ENCODE peak calls at places on chromosome 3, in ten cellular contexts. O is H54; Q is Karpas-422; C is GM12864; I is HT-29; M is progenitor cell of endocrine pancreas; J is spleen; N is NCI-H2029; H is stimulated activated CD8-positive, alpha-beta memory T cell treated with anti-CD3 and anti-CD28 coated beads, Interleukin-2, amount 100 ng/mL, for 1 hour; T is body of pancreas. D is an unnamed sample.

GRCh38 chr3:197242784-197243432 is 55.5 kb downstream of the DLG1 start:
- DNase-seq in T (no peak), H (no peak), M (no peak), C (no peak), O (no peak), Q (no peak), N (no peak), I (no peak), J (no peak), D (no peak)

GRCh38 chr3:116057403-116058006 is 387.8 kb downstream of the LSAMP start:
- DNase-seq in Q (no peak), O (no peak), M (no peak), I (no peak), C (no peak), H (no peak), J (no peak), N (no peak), T (no peak), D (no peak)

GRCh38 chr3:133572158-133573053 is 1.1 kb upstream of the CDV3 start:
- DNase-seq in C (peak), I (no peak), T (no peak), M (no peak), J (peak), N (no peak), O (no peak), Q (peak), H (no peak), D (no peak)

GRCh38 chr3:12227833-12228232 is 61.0 kb upstream of the PPARG start:
- DNase-seq in Q (no peak), I (no peak), N (no peak), M (no peak), H (no peak), J (no peak), T (no peak), C (no peak), O (no peak), D (no peak)

GRCh38 chr3:52202384-52203077 is 4.6 kb downstream of the ALAS1 start:
- DNase-seq in C (peak), Q (peak), I (no peak), O (no peak), M (no peak), T (no peak), J (no peak), N (no peak), H (no peak), D (no peak)

GRCh38 chr3:167094632-167095031 is 285.5 kb downstream of the ZBBX start:
- DNase-seq in H (no peak), O (no peak), T (no peak), M (no peak), N (no peak), I (no peak), J (no peak), Q (no peak), C (no peak), D (no peak)

GRCh38 chr3:14092464-14092863 is 32.2 kb downstream of the CHCHD4 start:
- DNase-seq in C (no peak), M (no peak), I (no peak), Q (no peak), H (no peak), J (no peak), T (no peak), O (no peak), N (no peak), D (no peak)

GRCh38 chr3:155585384-155585783 is 159.5 kb downstream of the PLCH1 start:
- DNase-seq in M (no peak), N (no peak), C (no peak), Q (no peak), I (no peak), J (no peak), O (peak), T (no peak), H (no peak), D (no peak)

GRCh38 chr3:67090472-67090871 is 92.4 kb downstream of the KBTBD8 start:
- DNase-seq in I (no peak), N (no peak), C (no peak), T (no peak), M (no peak), J (no peak), Q (no peak), H (no peak), O (no peak), D (no peak)

GRCh38 chr3:52831500-52832301 is 1.2 kb upstream of the ITIH4 start:
- DNase-seq in Q (no peak), M (no peak), C (no peak), N (peak), J (peak), T (peak), I (peak), O (peak), H (no peak), D (peak)

GRCh38 chr3:194218646-194219453 is 82.9 kb downstream of the HES1 start:
- DNase-seq in T (no peak), M (no peak), Q (no peak), N (no peak), J (no peak), O (no peak), H (no peak), C (peak), I (no peak), D (no peak)

GRCh38 chr3:188339410-188340295 is 185.7 kb downstream of the LPP start:
- DNase-seq in O (no peak), T (no peak), Q (peak), C (no peak), M (no peak), I (no peak), J (no peak), H (no peak), N (no peak), D (no peak)

GRCh38 chr3:47464603-47465002 is 11.1 kb downstream of the SCAP start:
- DNase-seq in M (no peak), N (no peak), H (no peak), Q (peak), J (no peak), I (no peak), T (no peak), C (no peak), O (no peak), D (no peak)

GRCh38 chr3:12944849-12945248 is 103.5 kb upstream of the RPL32 start:
- DNase-seq in Q (no peak), J (no peak), I (no peak), T (no peak), O (no peak), N (no peak), C (no peak), H (no peak), M (no peak), D (no peak)

GRCh38 chr3:60949146-60949545 is 302.1 kb downstream of the FHIT start:
- DNase-seq in M (no peak), C (no peak), I (no peak), N (no peak), Q (no peak), J (no peak), O (no peak), T (no peak), H (no peak), D (no peak)

GRCh38 chr3:30607032-30607833 is 832 bp downstream of the TGFBR2 start:
- DNase-seq in J (peak), Q (no peak), N (peak), I (peak), M (peak), O (peak), H (peak), T (peak), C (no peak), D (no peak)

GRCh38 chr3:112056451-112056929 is 22.0 kb downstream of the TMPRSS7 start:
- DNase-seq in N (no peak), I (no peak), Q (no peak), O (no peak), M (no peak), C (no peak), T (no peak), H (no peak), J (no peak), D (no peak)

GRCh38 chr3:32869513-32870047 is 51.8 kb downstream of the TRIM71 start:
- DNase-seq in N (no peak), T (no peak), C (no peak), J (no peak), I (no peak), H (no peak), Q (no peak), O (no peak), M (no peak), D (no peak)

GRCh38 chr3:186489507-186489906 is 54.7 kb downstream of the CRYGS start:
- DNase-seq in H (no peak), I (no peak), M (no peak), N (no peak), T (no peak), O (no peak), Q (no peak), C (no peak), J (no peak), D (no peak)

GRCh38 chr3:171168086-171168485 is 141.6 kb upstream of the SLC2A2 start:
- DNase-seq in N (no peak), C (no peak), O (peak), I (peak), H (no peak), T (peak), M (no peak), Q (no peak), J (no peak), D (no peak)

GRCh38 chr3:171323934-171324535 is 136.2 kb downstream of the TNIK start:
- DNase-seq in C (no peak), M (no peak), O (no peak), I (no peak), Q (no peak), N (peak), H (no peak), J (no peak), T (peak), D (no peak)

GRCh38 chr3:175410251-175410650 is 551.1 kb downstream of the NAALADL2 start:
- DNase-seq in Q (no peak), T (no peak), I (no peak), H (no peak), M (no peak), C (no peak), O (no peak), N (no peak), J (no peak), D (no peak)

GRCh38 chr3:129045675-129046036 is 14.9 kb upstream of the GP9 start:
- DNase-seq in N (no peak), M (no peak), I (no peak), J (peak), T (no peak), Q (no peak), C (no peak), H (no peak), O (no peak), D (no peak)

GRCh38 chr3:60742606-60743145 is 508.6 kb downstream of the FHIT start:
- DNase-seq in T (no peak), J (no peak), H (no peak), C (no peak), M (peak), I (peak), N (no peak), Q (peak), O (peak), D (no peak)

GRCh38 chr3:112579232-112579631 is 17.4 kb downstream of the SLC35A5 start:
- DNase-seq in I (no peak), M (no peak), Q (peak), N (no peak), O (no peak), C (no peak), H (no peak), T (no peak), J (no peak), D (no peak)

GRCh38 chr3:125163739-125164601 is 48.6 kb downstream of the SLC12A8 start:
- DNase-seq in O (no peak), M (no peak), I (no peak), H (no peak), C (no peak), J (no peak), Q (peak), N (peak), T (no peak), D (no peak)

GRCh38 chr3:111895079-111895478 is 36.0 kb downstream of the PHLDB2 start:
- DNase-seq in O (no peak), N (peak), J (no peak), M (no peak), T (no peak), Q (peak), H (no peak), C (no peak), I (peak), D (no peak)

GRCh38 chr3:115814778-115815380 is 191.6 kb downstream of the GAP43 start:
- DNase-seq in N (peak), O (no peak), T (peak), M (peak), C (no peak), J (peak), H (peak), I (peak), Q (peak), D (peak)

GRCh38 chr3:171972965-171973364 is 66.4 kb upstream of the FNDC3B start:
- DNase-seq in I (no peak), O (no peak), J (no peak), N (no peak), C (no peak), Q (no peak), H (no peak), T (no peak), M (no peak), D (no peak)

GRCh38 chr3:29026301-29026700 is 254.6 kb upstream of the RBMS3 start:
- DNase-seq in J (no peak), Q (no peak), N (no peak), O (no peak), M (no peak), C (peak), T (no peak), H (no peak), I (no peak), D (no peak)

GRCh38 chr3:184567924-184568590 is 6.5 kb downstream of the EPHB3 start:
- DNase-seq in Q (no peak), I (no peak), J (no peak), H (no peak), O (no peak), N (no peak), C (no peak), T (peak), M (no peak), D (no peak)

GRCh38 chr3:161854232-161854771 is 357.7 kb downstream of the OTOL1 start:
- DNase-seq in I (peak), H (no peak), J (no peak), N (no peak), M (no peak), T (no peak), Q (peak), C (no peak), O (peak), D (no peak)

GRCh38 chr3:167811071-167811470 is 75.5 kb downstream of the SERPINI1 start:
- DNase-seq in T (no peak), I (no peak), O (no peak), C (no peak), M (no peak), H (no peak), Q (no peak), J (no peak), N (no peak), D (no peak)